ENCODE peak calls at places on chromosomes 1 and 21, in seven cellular contexts. X, R, L, G, H, Z and I are unnamed samples.

GRCh38 chr1:26696191-26696644 is 403 bp downstream of the ARID1A start:
- DNase-seq in X (no peak), R (no peak), L (no peak), G (no peak), H (no peak), Z (no peak), I (no peak)

GRCh38 chr1:179583869-179584268 is 7.8 kb upstream of the TDRD5 start:
- DNase-seq in X (no peak), R (no peak), L (no peak), G (no peak), H (no peak), Z (no peak), I (no peak)

GRCh38 chr1:32886012-32886827 is at the start of gene HPCA:
- DNase-seq in X (peak; percentile 75), R (peak; percentile 41), L (peak; percentile 96), G (peak; percentile 84), H (peak; percentile 51), Z (peak; percentile 49), I (peak; percentile 71)

GRCh38 chr1:184789899-184790298 is 35.2 kb upstream of the EDEM3 start:
- DNase-seq in X (no peak), R (no peak), L (no peak), G (no peak), H (no peak), Z (no peak), I (peak; percentile 21)

GRCh38 chr1:223129229-223129851 is 13.7 kb downstream of the TLR5 start:
- DNase-seq in X (peak; percentile 76), R (no peak), L (peak; percentile 91), G (peak; percentile 90), H (no peak), Z (peak; percentile 40), I (peak; percentile 42)

GRCh38 chr21:43859747-43860214 is 5.2 kb upstream of the AGPAT3 start:
- DNase-seq in X (no peak), R (no peak), L (no peak), G (no peak), H (no peak), Z (no peak), I (peak; percentile 51)

GRCh38 chr21:24023402-24023801 is 1583.9 kb downstream of the MRPL39 start:
- DNase-seq in X (no peak), R (no peak), L (no peak), G (no peak), H (peak; percentile 81), Z (peak; percentile 3), I (no peak)

GRCh38 chr1:172321429-172321828 is 99.1 kb upstream of the C1orf105 start:
- DNase-seq in X (no peak), R (no peak), L (no peak), G (no peak), H (peak; percentile 31), Z (peak; percentile 83), I (peak; percentile 71)

GRCh38 chr1:53663525-53664300 is 75.3 kb downstream of the GLIS1 start:
- DNase-seq in X (no peak), R (no peak), L (no peak), G (no peak), H (no peak), Z (no peak), I (no peak)

GRCh38 chr1:234599617-234600417 is 10.2 kb downstream of the IRF2BP2 start:
- DNase-seq in X (peak; percentile 93), R (peak; percentile 87), L (peak; percentile 96), G (peak; percentile 81), H (peak; percentile 77), Z (peak; percentile 87), I (peak; percentile 92)

GRCh38 chr1:116498789-116499628 is 71.8 kb downstream of the CD58 start:
- DNase-seq in X (peak; percentile 89), R (peak; percentile 60), L (peak; percentile 84), G (peak; percentile 82), H (peak; percentile 78), Z (peak; percentile 51), I (peak; percentile 77)

GRCh38 chr1:86687595-86687994 is 16.8 kb upstream of the SH3GLB1 start:
- DNase-seq in X (no peak), R (no peak), L (no peak), G (no peak), H (peak; percentile 43), Z (peak; percentile 12), I (peak; percentile 15)

GRCh38 chr21:31872072-31872451 is 758 bp upstream of the HUNK start:
- DNase-seq in X (no peak), R (no peak), L (no peak), G (no peak), H (no peak), Z (no peak), I (no peak)

GRCh38 chr1:103170608-103171007 is 62.3 kb upstream of the COL11A1 start:
- DNase-seq in X (no peak), R (no peak), L (no peak), G (no peak), H (no peak), Z (no peak), I (no peak)
- H3K4me2 ChIP-seq in X (no peak overlapping the region), R (no peak overlapping the region), L (no peak overlapping the region), G (no peak overlapping the region), H (no peak overlapping the region), Z (no peak overlapping the region), I (no peak overlapping the region)

GRCh38 chr1:10213186-10213585 is 2.8 kb downstream of the KIF1B start:
- DNase-seq in X (peak; percentile 30), R (no peak), L (peak; percentile 75), G (no peak), H (no peak), Z (no peak), I (no peak)

GRCh38 chr1:10209905-10210810 is at the start of gene KIF1B:
- DNase-seq in X (peak; percentile 99), R (peak; percentile 98), L (peak; percentile 99), G (peak; percentile 98), H (peak; percentile 98), Z (peak; percentile 97), I (peak; percentile 98)

GRCh38 chr1:10210841-10211804 is 753 bp downstream of the KIF1B start:
- DNase-seq in X (peak; percentile 88), R (peak; percentile 87), L (peak; percentile 82), G (peak; percentile 62), H (peak; percentile 90), Z (peak; percentile 96), I (peak; percentile 92)

GRCh38 chr1:10212476-10212875 is 2.1 kb downstream of the KIF1B start:
- DNase-seq in X (no peak), R (no peak), L (no peak), G (no peak), H (no peak), Z (no peak), I (no peak)

DNA sequence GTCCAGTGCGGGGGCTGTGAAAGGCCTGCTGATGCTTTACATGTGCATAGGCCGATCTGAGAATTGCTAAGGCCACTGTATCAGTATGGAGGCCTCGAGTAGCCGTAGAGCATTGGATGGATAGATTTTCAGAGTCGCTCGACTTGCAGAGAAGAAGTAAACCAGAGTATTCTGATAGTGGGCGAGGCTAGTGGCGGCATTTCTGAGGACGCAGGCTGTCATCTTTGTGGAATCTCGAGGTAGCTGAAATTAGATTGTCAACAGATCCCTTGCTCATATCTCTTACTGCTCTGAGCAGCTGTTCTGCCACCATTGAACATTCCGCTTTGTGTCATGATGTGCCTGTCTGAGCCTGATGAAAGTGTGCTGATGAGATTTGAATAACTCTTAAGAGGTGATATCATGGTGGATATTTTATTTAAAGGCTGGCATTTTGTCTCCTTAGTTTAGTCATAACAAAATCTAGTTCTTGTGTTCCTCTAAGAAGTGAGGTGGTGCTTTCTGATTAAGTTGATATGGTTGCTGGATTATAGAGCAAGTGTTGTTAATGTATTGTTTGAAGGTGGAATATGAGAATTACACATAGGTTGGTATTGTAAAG is 1.5 kb downstream of the KIF1B start:
- DNase-seq in X (no peak), R (no peak), L (no peak), G (no peak), H (peak; percentile 47), Z (no peak), I (no peak)
- H3K4me1 ChIP-seq in X (peaks cover 3% of the 10 kb centered on the region), R (peaks cover 16% of the 10 kb centered on the region), L (peaks cover 34% of the 10 kb centered on the region), G (no peaks in the 10 kb centered on the region), H (peaks cover 18% of the 10 kb centered on the region), Z (peaks cover 2% of the 10 kb centered on the region), I (peaks cover 2% of the 10 kb centered on the region)

GRCh38 chr21:38139380-38140168 is 117.2 kb upstream of the KCNJ15 start:
- DNase-seq in X (peak; percentile 64), R (peak; percentile 96), L (no peak), G (no peak), H (peak; percentile 95), Z (peak; percentile 23), I (peak; percentile 89)
- H3K9ac ChIP-seq in X (no peak overlapping the region), R (no peak overlapping the region), L (no peak overlapping the region), G (no peak overlapping the region), H (peak overlapping the region; percentile 70), Z (no peak overlapping the region), I (no peak overlapping the region)

GRCh38 chr1:155250633-155251449 is 4.4 kb downstream of the ENTREP3 start:
- DNase-seq in X (peak; percentile 96), R (peak; percentile 73), L (peak; percentile 98), G (peak; percentile 96), H (peak; percentile 97), Z (peak; percentile 77), I (peak; percentile 91)

GRCh38 chr1:155253208-155253607 is 2.1 kb downstream of the ENTREP3 start:
- DNase-seq in X (peak; percentile 77), R (no peak), L (no peak), G (no peak), H (peak; percentile 34), Z (no peak), I (no peak)

GRCh38 chr1:155253797-155254196 is 1.5 kb downstream of the ENTREP3 start:
- DNase-seq in X (no peak), R (peak; percentile 44), L (no peak), G (no peak), H (peak; percentile 69), Z (no peak), I (no peak)

GRCh38 chr1:155250246-155250632 is 5.0 kb downstream of the ENTREP3 start:
- DNase-seq in X (no peak), R (no peak), L (no peak), G (no peak), H (no peak), Z (no peak), I (no peak)

DNA sequence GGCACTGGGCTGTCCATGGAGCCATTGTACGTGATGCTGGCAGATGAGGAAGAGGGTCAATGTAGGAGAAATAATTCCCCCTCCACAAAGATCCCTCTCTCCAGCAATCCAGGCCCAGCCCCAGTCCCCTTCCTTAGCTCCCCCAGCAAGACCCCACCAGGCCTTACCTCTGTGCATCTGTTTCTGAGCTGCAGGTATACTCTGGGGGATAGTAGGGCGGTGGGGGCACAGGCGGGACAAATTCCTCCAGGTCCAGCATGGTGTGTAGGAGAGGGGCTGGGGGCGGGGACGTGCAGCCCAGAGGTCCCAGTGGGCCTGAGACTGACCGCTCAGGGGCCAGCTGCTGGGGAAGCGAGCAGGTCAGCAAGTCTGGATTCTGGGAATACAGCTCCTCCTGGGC is 3.7 kb downstream of the ENTREP3 start:
- DNase-seq in X (no peak), R (no peak), L (no peak), G (no peak), H (no peak), Z (no peak), I (no peak)
- H3K4me2 ChIP-seq in X (no peak overlapping the region), R (no peak overlapping the region), L (no peak overlapping the region), G (no peak overlapping the region), H (no peak overlapping the region), Z (no peak overlapping the region), I (no peak overlapping the region)